ENCODE peak calls at places on chromosomes 12 and 14, in seven cellular contexts. Z, D, O, M, L, S and C are unnamed samples.
A peak's percentile ranks its signal among the peaks of the same experiment; 100 is the strongest.

GRCh38 chr12:13171921-13172859 is 24.3 kb upstream of the EMP1 start:
- DNase-seq in S (peak; percentile 65), M (no peak), L (no peak), D (peak; percentile 30), Z (no peak), O (no peak), C (peak; percentile 85)

GRCh38 chr12:119692410-119692809 is 24.5 kb downstream of the PRKAB1 start:
- DNase-seq in M (no peak), O (no peak), S (no peak), Z (no peak), L (no peak), D (no peak), C (no peak)

GRCh38 chr12:115872212-115872611 is 405.3 kb downstream of the MED13L start:
- DNase-seq in O (no peak), D (no peak), S (no peak), Z (no peak), L (no peak), M (no peak), C (peak; percentile 32)

GRCh38 chr12:43338848-43339526 is 213.0 kb downstream of the ADAMTS20 start:
- DNase-seq in S (peak; percentile 78), M (peak; percentile 49), D (no peak), Z (peak; percentile 60), L (no peak), O (peak; percentile 16), C (peak; percentile 54)

GRCh38 chr12:62603811-62604098 is 137.1 kb downstream of the MON2 start:
- DNase-seq in O (no peak), M (no peak), L (no peak), Z (no peak), D (no peak), S (no peak), C (no peak)

GRCh38 chr12:68020049-68020448 is 30.8 kb downstream of the IFNG-AS1 start:
- DNase-seq in S (no peak), L (no peak), M (no peak), Z (no peak), D (no peak), O (no peak), C (no peak)

GRCh38 chr12:51009038-51009437 is 17.1 kb downstream of the SLC11A2 start:
- DNase-seq in O (no peak), S (no peak), D (peak; percentile 57), L (peak; percentile 83), Z (no peak), M (no peak), C (no peak)

GRCh38 chr14:65373011-65373670 is 39.4 kb upstream of the FUT8 start:
- DNase-seq in D (no peak), O (no peak), L (no peak), S (no peak), Z (no peak), M (no peak), C (no peak)

GRCh38 chr14:52279405-52279804 is 11.9 kb downstream of the PTGDR start:
- DNase-seq in O (no peak), Z (no peak), L (no peak), S (peak; percentile 47), M (no peak), D (no peak), C (peak; percentile 13)

GRCh38 chr12:14314801-14315200 is 50.7 kb upstream of the ATF7IP start:
- DNase-seq in S (no peak), Z (no peak), L (no peak), O (no peak), M (no peak), D (no peak), C (no peak)

GRCh38 chr14:79698218-79698617 is 513.1 kb downstream of the DIO2 start:
- DNase-seq in D (no peak), Z (no peak), L (no peak), S (no peak), O (no peak), M (no peak), C (no peak)

GRCh38 chr12:22275847-22276246 is 58.7 kb downstream of the ST8SIA1 start:
- DNase-seq in L (peak; percentile 98), Z (peak; percentile 100), S (peak; percentile 97), M (peak; percentile 99), D (peak; percentile 67), O (no peak), C (peak; percentile 29)

GRCh38 chr14:77565289-77566081 is 51.0 kb downstream of the SPTLC2 start:
- DNase-seq in O (no peak), L (no peak), Z (no peak), M (no peak), S (peak; percentile 42), D (no peak), C (no peak)

GRCh38 chr12:76284816-76285750 is 63.1 kb downstream of the BBS10 start:
- DNase-seq in Z (no peak), S (peak; percentile 60), D (no peak), M (no peak), L (no peak), O (no peak), C (peak; percentile 26)

GRCh38 chr14:61710853-61711817 is 15.8 kb downstream of the HIF1A start:
- DNase-seq in Z (no peak), D (no peak), L (no peak), O (no peak), M (no peak), S (no peak), C (no peak)

GRCh38 chr12:12282761-12283160 is 15.9 kb upstream of the LRP6 start:
- DNase-seq in D (no peak), L (no peak), O (no peak), M (no peak), S (peak; percentile 77), Z (no peak), C (peak; percentile 44)

GRCh38 chr12:129911437-129912049 is 7.7 kb upstream of the TMEM132D start:
- DNase-seq in M (no peak), D (peak; percentile 33), S (peak; percentile 3), O (no peak), L (no peak), Z (no peak), C (peak; percentile 58)

GRCh38 chr12:89874146-89874545 is 165.5 kb upstream of the ATP2B1 start:
- DNase-seq in D (no peak), L (no peak), S (no peak), Z (peak; percentile 35), M (no peak), O (no peak), C (no peak)

GRCh38 chr12:19553177-19553576 is 113.9 kb downstream of the AEBP2 start:
- DNase-seq in M (no peak), D (no peak), L (no peak), O (no peak), Z (no peak), S (no peak), C (no peak)

GRCh38 chr12:132109741-132110140 is 34.4 kb downstream of the DDX51 start:
- DNase-seq in D (no peak), O (no peak), L (no peak), M (no peak), S (no peak), Z (no peak), C (no peak)

GRCh38 chr14:44567997-44568396 is 60.9 kb upstream of the FSCB start:
- DNase-seq in M (no peak), O (no peak), D (no peak), S (no peak), L (no peak), Z (no peak), C (no peak)

GRCh38 chr12:100826323-100826722 is 31.7 kb downstream of the ANO4 start:
- DNase-seq in S (peak; percentile 63), M (no peak), Z (peak; percentile 31), O (peak; percentile 13), L (no peak), D (peak; percentile 17), C (peak; percentile 50)

GRCh38 chr12:34296143-34297041 is 274.1 kb downstream of the ALG10 start:
- DNase-seq in S (no peak), D (no peak), O (no peak), Z (no peak), M (no peak), L (peak; percentile 54), C (no peak)

GRCh38 chr14:25069889-25070288 is 19.9 kb upstream of the STXBP6 start:
- DNase-seq in Z (no peak), S (no peak), O (no peak), L (no peak), D (no peak), M (no peak), C (no peak)

GRCh38 chr12:104751594-104751993 is 206.5 kb downstream of the SLC41A2 start:
- DNase-seq in O (no peak), L (no peak), Z (no peak), M (no peak), S (no peak), D (no peak), C (no peak)

GRCh38 chr12:48814313-48815280 is 3.7 kb upstream of the CACNB3 start:
- DNase-seq in O (peak; percentile 39), D (peak; percentile 93), S (peak; percentile 84), L (peak; percentile 94), Z (peak; percentile 70), M (no peak), C (peak; percentile 89)

GRCh38 chr12:64595863-64596793 is 14.2 kb upstream of the RASSF3 start:
- DNase-seq in M (no peak), L (no peak), Z (no peak), O (no peak), D (no peak), S (no peak), C (no peak)

GRCh38 chr14:98698341-98698740 is 573.7 kb downstream of the BCL11B start:
- DNase-seq in Z (no peak), O (no peak), S (no peak), L (no peak), M (no peak), D (no peak), C (no peak)